ENCODE peak calls at places on chromosomes 2 and 18, in ten cellular contexts. One of them, this sample, is unnamed.
A peak's percentile ranks its signal among the peaks of the same experiment; 100 is the strongest.

GRCh38 chr2:203758841-203759691 is 52.6 kb downstream of the CD28 start:
- DNase-seq in right cardiac atrium: no peak
- DNase-seq in endodermal cell: no peak
- DNase-seq in cardiac muscle cell: peak; percentile 66
- DNase-seq in neural progenitor cell: no peak
- DNase-seq in CD8-positive, alpha-beta T cell: no peak
- DNase-seq in mesendoderm: peak; percentile 14
- DNase-seq in kidney: no peak
- DNase-seq in sigmoid colon: no peak
- DNase-seq in lower lobe of right lung: no peak
- DNase-seq in this sample: no peak

GRCh38 chr2:20486571-20486970 is 39.7 kb downstream of the RHOB start:
- DNase-seq in sigmoid colon: peak; percentile 50
- DNase-seq in cardiac muscle cell: no peak
- DNase-seq in lower lobe of right lung: no peak
- DNase-seq in kidney: no peak
- DNase-seq in mesendoderm: no peak
- DNase-seq in CD8-positive, alpha-beta T cell: no peak
- DNase-seq in endodermal cell: peak; percentile 25
- DNase-seq in neural progenitor cell: no peak
- DNase-seq in right cardiac atrium: no peak
- DNase-seq in this sample: no peak

GRCh38 chr2:20755132-20755800 is 67.6 kb downstream of the LDAH start:
- DNase-seq in kidney: no peak
- DNase-seq in right cardiac atrium: no peak
- DNase-seq in endodermal cell: no peak
- DNase-seq in CD8-positive, alpha-beta T cell: no peak
- DNase-seq in neural progenitor cell: no peak
- DNase-seq in sigmoid colon: no peak
- DNase-seq in mesendoderm: no peak
- DNase-seq in cardiac muscle cell: no peak
- DNase-seq in lower lobe of right lung: no peak
- DNase-seq in this sample: no peak

GRCh38 chr18:8056723-8057122 is 489.6 kb downstream of the PTPRM start:
- DNase-seq in right cardiac atrium: no peak
- DNase-seq in lower lobe of right lung: no peak
- DNase-seq in neural progenitor cell: no peak
- DNase-seq in sigmoid colon: no peak
- DNase-seq in kidney: no peak
- DNase-seq in endodermal cell: no peak
- DNase-seq in mesendoderm: no peak
- DNase-seq in cardiac muscle cell: no peak
- DNase-seq in CD8-positive, alpha-beta T cell: no peak
- DNase-seq in this sample: no peak

GRCh38 chr18:58268849-58269248 is 224.8 kb downstream of the NEDD4L start:
- DNase-seq in kidney: no peak
- DNase-seq in right cardiac atrium: no peak
- DNase-seq in lower lobe of right lung: no peak
- DNase-seq in cardiac muscle cell: peak; percentile 56
- DNase-seq in neural progenitor cell: no peak
- DNase-seq in mesendoderm: peak; percentile 75
- DNase-seq in CD8-positive, alpha-beta T cell: no peak
- DNase-seq in endodermal cell: peak; percentile 42
- DNase-seq in sigmoid colon: no peak
- DNase-seq in this sample: no peak

GRCh38 chr2:71500426-71501079 is 47.2 kb downstream of the DYSF start:
- DNase-seq in mesendoderm: peak; percentile 66
- DNase-seq in cardiac muscle cell: peak; percentile 44
- DNase-seq in lower lobe of right lung: no peak
- DNase-seq in neural progenitor cell: no peak
- DNase-seq in endodermal cell: peak; percentile 51
- DNase-seq in CD8-positive, alpha-beta T cell: no peak
- DNase-seq in sigmoid colon: peak; percentile 56
- DNase-seq in kidney: no peak
- DNase-seq in right cardiac atrium: peak; percentile 80
- DNase-seq in this sample: no peak

GRCh38 chr2:99608092-99608491 is 118.3 kb upstream of the REV1 start:
- DNase-seq in right cardiac atrium: no peak
- DNase-seq in mesendoderm: peak; percentile 19
- DNase-seq in neural progenitor cell: no peak
- DNase-seq in lower lobe of right lung: no peak
- DNase-seq in endodermal cell: no peak
- DNase-seq in cardiac muscle cell: no peak
- DNase-seq in CD8-positive, alpha-beta T cell: no peak
- DNase-seq in sigmoid colon: no peak
- DNase-seq in kidney: no peak
- DNase-seq in this sample: no peak

GRCh38 chr2:186934420-186934819 is 85.5 kb upstream of the ZSWIM2 start:
- DNase-seq in kidney: no peak
- DNase-seq in cardiac muscle cell: no peak
- DNase-seq in mesendoderm: no peak
- DNase-seq in sigmoid colon: no peak
- DNase-seq in lower lobe of right lung: no peak
- DNase-seq in neural progenitor cell: no peak
- DNase-seq in endodermal cell: no peak
- DNase-seq in right cardiac atrium: no peak
- DNase-seq in CD8-positive, alpha-beta T cell: no peak
- DNase-seq in this sample: no peak

GRCh38 chr18:59784694-59785093 is 87.5 kb upstream of the CCBE1 start:
- DNase-seq in endodermal cell: no peak
- DNase-seq in neural progenitor cell: no peak
- DNase-seq in sigmoid colon: no peak
- DNase-seq in lower lobe of right lung: no peak
- DNase-seq in right cardiac atrium: no peak
- DNase-seq in cardiac muscle cell: no peak
- DNase-seq in mesendoderm: no peak
- DNase-seq in CD8-positive, alpha-beta T cell: no peak
- DNase-seq in kidney: no peak
- DNase-seq in this sample: no peak

GRCh38 chr2:30231726-30232026 is 342 bp downstream of the LBH start:
- DNase-seq in kidney: no peak
- DNase-seq in sigmoid colon: no peak
- DNase-seq in cardiac muscle cell: no peak
- DNase-seq in lower lobe of right lung: no peak
- DNase-seq in CD8-positive, alpha-beta T cell: no peak
- DNase-seq in endodermal cell: no peak
- DNase-seq in right cardiac atrium: no peak
- DNase-seq in mesendoderm: peak; percentile 87
- DNase-seq in neural progenitor cell: no peak
- DNase-seq in this sample: no peak

DNA sequence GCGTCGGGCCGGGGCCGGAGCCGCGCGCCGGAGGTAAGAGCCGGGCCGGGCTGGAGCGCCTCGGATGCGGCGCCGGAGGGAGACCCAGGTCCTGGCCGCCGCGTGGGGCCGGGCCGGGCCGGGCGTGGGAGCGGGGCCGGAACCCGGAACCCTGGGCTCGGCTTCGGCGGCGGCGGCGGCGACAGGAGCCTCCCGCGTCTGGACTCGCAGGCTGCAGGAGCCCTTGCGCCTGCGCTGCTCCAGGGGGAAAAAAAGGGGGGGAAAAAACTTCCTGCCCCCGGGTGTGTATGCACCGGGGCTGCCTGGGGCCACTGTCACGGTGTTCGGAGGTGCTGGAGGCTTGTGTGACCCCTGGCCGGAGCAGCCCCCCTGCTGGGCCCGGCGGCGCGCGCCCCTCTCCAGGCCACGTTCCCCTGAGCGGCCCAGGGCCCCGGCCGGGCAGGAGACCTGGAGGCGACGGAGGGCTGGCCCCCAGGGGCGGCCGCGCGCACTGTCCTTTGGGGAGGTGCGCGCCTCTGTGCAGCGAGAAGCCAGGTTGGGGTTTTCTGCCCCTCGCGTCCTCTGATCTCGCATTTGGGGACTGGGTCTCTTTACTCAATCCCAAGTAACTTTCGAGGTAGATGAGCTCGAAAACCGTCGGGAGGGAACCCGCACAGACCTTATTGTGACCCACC is 906 bp downstream of the KLHL29 start:
- DNase-seq in endodermal cell: peak; percentile 71
- DNase-seq in neural progenitor cell: peak; percentile 60
- DNase-seq in kidney: peak; percentile 74
- DNase-seq in lower lobe of right lung: no peak
- DNase-seq in mesendoderm: peak; percentile 32
- DNase-seq in sigmoid colon: no peak
- DNase-seq in cardiac muscle cell: no peak
- DNase-seq in right cardiac atrium: peak; percentile 62
- DNase-seq in CD8-positive, alpha-beta T cell: no peak
- DNase-seq in this sample: no peak
- H3K27ac ChIP-seq in endodermal cell: no peak overlapping the region
- H3K27ac ChIP-seq in neural progenitor cell: no peak overlapping the region
- H3K27ac ChIP-seq in kidney: no peak overlapping the region
- H3K27ac ChIP-seq in lower lobe of right lung: peak overlapping the region; percentile 49
- H3K27ac ChIP-seq in mesendoderm: no peak overlapping the region
- H3K27ac ChIP-seq in sigmoid colon: peak overlapping the region; percentile 97
- H3K27ac ChIP-seq in cardiac muscle cell: no peak overlapping the region
- H3K27ac ChIP-seq in right cardiac atrium: no peak overlapping the region
- H3K27ac ChIP-seq in CD8-positive, alpha-beta T cell: no peak overlapping the region
- H3K27ac ChIP-seq in this sample: peak overlapping the region; percentile 66

DNA sequence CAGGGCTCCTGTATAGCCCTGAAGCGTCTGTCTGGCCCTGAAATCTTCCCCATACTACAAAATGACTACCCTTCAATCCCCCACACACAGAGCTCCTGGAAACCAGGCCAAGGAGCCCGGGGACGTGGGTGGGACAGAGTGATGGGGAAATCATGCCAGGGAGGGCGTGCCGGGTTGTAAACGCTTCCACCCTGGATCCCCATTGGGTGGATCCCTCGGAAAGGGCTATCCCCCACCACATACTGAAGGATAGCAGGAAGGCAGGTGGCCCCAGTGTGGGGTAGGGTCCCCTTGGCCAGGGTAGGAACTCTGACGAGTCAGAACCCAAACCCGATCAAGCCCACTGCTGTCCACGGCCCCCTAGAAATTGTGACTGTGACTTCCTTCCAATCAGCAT is 91.7 kb downstream of the INHBB start:
- DNase-seq in mesendoderm: no peak
- DNase-seq in kidney: no peak
- DNase-seq in sigmoid colon: peak; percentile 42
- DNase-seq in CD8-positive, alpha-beta T cell: no peak
- DNase-seq in lower lobe of right lung: no peak
- DNase-seq in right cardiac atrium: no peak
- DNase-seq in neural progenitor cell: no peak
- DNase-seq in endodermal cell: peak; percentile 39
- DNase-seq in cardiac muscle cell: no peak
- DNase-seq in this sample: no peak
- H3K4me1 ChIP-seq in mesendoderm: no peaks in the 10 kb centered on the region
- H3K4me1 ChIP-seq in kidney: peaks cover 2% of the 10 kb centered on the region
- H3K4me1 ChIP-seq in sigmoid colon: peaks cover 10% of the 10 kb centered on the region
- H3K4me1 ChIP-seq in CD8-positive, alpha-beta T cell: no peaks in the 10 kb centered on the region
- H3K4me1 ChIP-seq in lower lobe of right lung: peaks cover 7% of the 10 kb centered on the region
- H3K4me1 ChIP-seq in right cardiac atrium: no peaks in the 10 kb centered on the region
- H3K4me1 ChIP-seq in neural progenitor cell: peaks cover 25% of the 10 kb centered on the region
- H3K4me1 ChIP-seq in endodermal cell: peaks cover 3% of the 10 kb centered on the region
- H3K4me1 ChIP-seq in cardiac muscle cell: peaks cover 3% of the 10 kb centered on the region
- H3K4me1 ChIP-seq in this sample: peaks cover 17% of the 10 kb centered on the region

DNA sequence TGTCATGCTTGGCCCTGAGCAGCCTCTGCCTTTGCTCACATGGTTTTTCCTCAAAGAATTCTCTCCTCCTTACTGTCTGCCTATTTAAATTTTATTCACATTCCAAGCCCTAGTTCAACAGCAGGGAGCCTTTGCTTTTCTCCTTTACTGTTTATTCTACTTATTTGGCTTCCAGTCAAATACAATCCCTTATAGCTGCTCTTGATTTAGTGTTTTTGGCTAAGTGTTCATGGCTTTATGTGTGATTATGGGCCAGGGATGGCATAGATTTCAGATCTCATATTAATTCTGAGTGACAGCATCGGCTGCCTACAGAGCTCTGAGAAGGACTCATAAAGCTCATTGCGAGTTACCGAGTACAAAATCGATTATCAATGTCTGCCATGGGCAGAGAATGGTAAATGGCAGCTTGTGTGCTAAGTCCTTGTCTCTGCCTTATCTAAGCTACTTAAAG is 106.7 kb downstream of the METTL8 start:
- DNase-seq in CD8-positive, alpha-beta T cell: no peak
- DNase-seq in kidney: no peak
- DNase-seq in right cardiac atrium: no peak
- DNase-seq in endodermal cell: peak; percentile 68
- DNase-seq in lower lobe of right lung: no peak
- DNase-seq in cardiac muscle cell: no peak
- DNase-seq in neural progenitor cell: no peak
- DNase-seq in mesendoderm: peak; percentile 85
- DNase-seq in sigmoid colon: no peak
- DNase-seq in this sample: no peak
- H3K4me3 ChIP-seq in CD8-positive, alpha-beta T cell: no peak overlapping the region
- H3K4me3 ChIP-seq in kidney: no peak overlapping the region
- H3K4me3 ChIP-seq in right cardiac atrium: no peak overlapping the region
- H3K4me3 ChIP-seq in endodermal cell: peak overlapping the region; percentile 54
- H3K4me3 ChIP-seq in lower lobe of right lung: no peak overlapping the region
- H3K4me3 ChIP-seq in cardiac muscle cell: no peak overlapping the region
- H3K4me3 ChIP-seq in neural progenitor cell: no peak overlapping the region
- H3K4me3 ChIP-seq in mesendoderm: no peak overlapping the region
- H3K4me3 ChIP-seq in sigmoid colon: no peak overlapping the region
- H3K4me3 ChIP-seq in this sample: no peak overlapping the region

GRCh38 chr2:238170386-238171071 is 11.8 kb downstream of the ERFE start:
- DNase-seq in cardiac muscle cell: no peak
- DNase-seq in sigmoid colon: no peak
- DNase-seq in endodermal cell: no peak
- DNase-seq in neural progenitor cell: no peak
- DNase-seq in kidney: no peak
- DNase-seq in mesendoderm: no peak
- DNase-seq in CD8-positive, alpha-beta T cell: no peak
- DNase-seq in right cardiac atrium: peak; percentile 61
- DNase-seq in lower lobe of right lung: peak; percentile 50
- DNase-seq in this sample: no peak
- H3K27ac ChIP-seq in cardiac muscle cell: no peak overlapping the region
- H3K27ac ChIP-seq in sigmoid colon: peak overlapping the region; percentile 68
- H3K27ac ChIP-seq in endodermal cell: no peak overlapping the region
- H3K27ac ChIP-seq in neural progenitor cell: no peak overlapping the region
- H3K27ac ChIP-seq in kidney: no peak overlapping the region
- H3K27ac ChIP-seq in mesendoderm: no peak overlapping the region
- H3K27ac ChIP-seq in CD8-positive, alpha-beta T cell: no peak overlapping the region
- H3K27ac ChIP-seq in right cardiac atrium: no peak overlapping the region
- H3K27ac ChIP-seq in lower lobe of right lung: peak overlapping the region; percentile 60
- H3K27ac ChIP-seq in this sample: peak overlapping the region; percentile 85

GRCh38 chr18:934518-935123 is 29.9 kb downstream of the ADCYAP1 start:
- DNase-seq in lower lobe of right lung: no peak
- DNase-seq in cardiac muscle cell: no peak
- DNase-seq in kidney: no peak
- DNase-seq in right cardiac atrium: no peak
- DNase-seq in endodermal cell: no peak
- DNase-seq in neural progenitor cell: peak; percentile 30
- DNase-seq in CD8-positive, alpha-beta T cell: no peak
- DNase-seq in sigmoid colon: no peak
- DNase-seq in mesendoderm: no peak
- DNase-seq in this sample: no peak
- H3K4me1 ChIP-seq in lower lobe of right lung: no peaks in the 10 kb centered on the region
- H3K4me1 ChIP-seq in cardiac muscle cell: no peaks in the 10 kb centered on the region
- H3K4me1 ChIP-seq in kidney: no peaks in the 10 kb centered on the region
- H3K4me1 ChIP-seq in right cardiac atrium: no peaks in the 10 kb centered on the region
- H3K4me1 ChIP-seq in endodermal cell: no peaks in the 10 kb centered on the region
- H3K4me1 ChIP-seq in neural progenitor cell: peaks cover 12% of the 10 kb centered on the region
- H3K4me1 ChIP-seq in CD8-positive, alpha-beta T cell: no peaks in the 10 kb centered on the region
- H3K4me1 ChIP-seq in sigmoid colon: no peaks in the 10 kb centered on the region
- H3K4me1 ChIP-seq in mesendoderm: no peaks in the 10 kb centered on the region
- H3K4me1 ChIP-seq in this sample: no peaks in the 10 kb centered on the region